ENCODE peak calls at places on chromosomes 12 and 14, in ten cellular contexts. One of them, this sample, is unnamed.

GRCh38 chr14:60008042-60008441 is 83.7 kb upstream of the PCNX4 start:
- DNase-seq in fibroblast of mammary gland: peak
- DNase-seq in psoas muscle: no peak
- DNase-seq in heart left ventricle: no peak
- DNase-seq in DND-41: no peak
- DNase-seq in lower lobe of right lung: no peak
- DNase-seq in ovary: no peak
- DNase-seq in IMR-90: no peak
- DNase-seq in GM12865: no peak
- DNase-seq in hepatocyte: no peak
- DNase-seq in this sample: no peak

GRCh38 chr14:51298895-51299294 is 58.8 kb downstream of the TMX1 start:
- DNase-seq in GM12865: peak
- DNase-seq in fibroblast of mammary gland: peak
- DNase-seq in hepatocyte: no peak
- DNase-seq in IMR-90: peak
- DNase-seq in psoas muscle: no peak
- DNase-seq in heart left ventricle: no peak
- DNase-seq in ovary: no peak
- DNase-seq in DND-41: no peak
- DNase-seq in lower lobe of right lung: no peak
- DNase-seq in this sample: no peak

GRCh38 chr14:104220225-104221070 is 82.1 kb downstream of the KIF26A start:
- DNase-seq in hepatocyte: no peak
- DNase-seq in DND-41: no peak
- DNase-seq in IMR-90: no peak
- DNase-seq in psoas muscle: peak
- DNase-seq in heart left ventricle: peak
- DNase-seq in fibroblast of mammary gland: no peak
- DNase-seq in ovary: no peak
- DNase-seq in lower lobe of right lung: peak
- DNase-seq in GM12865: no peak
- DNase-seq in this sample: no peak

GRCh38 chr12:109727746-109728726 is 14.4 kb downstream of the FAM222A start:
- DNase-seq in ovary: no peak
- DNase-seq in IMR-90: no peak
- DNase-seq in lower lobe of right lung: peak
- DNase-seq in GM12865: no peak
- DNase-seq in DND-41: no peak
- DNase-seq in hepatocyte: no peak
- DNase-seq in psoas muscle: peak
- DNase-seq in fibroblast of mammary gland: no peak
- DNase-seq in heart left ventricle: peak
- DNase-seq in this sample: no peak

GRCh38 chr12:114245555-114245954 is 160.4 kb downstream of the TBX5 start:
- DNase-seq in lower lobe of right lung: no peak
- DNase-seq in heart left ventricle: no peak
- DNase-seq in GM12865: no peak
- DNase-seq in IMR-90: no peak
- DNase-seq in fibroblast of mammary gland: peak
- DNase-seq in ovary: no peak
- DNase-seq in psoas muscle: no peak
- DNase-seq in DND-41: no peak
- DNase-seq in hepatocyte: no peak
- DNase-seq in this sample: no peak

GRCh38 chr14:55712505-55712904 is 132.5 kb downstream of the KTN1 start:
- DNase-seq in lower lobe of right lung: no peak
- DNase-seq in hepatocyte: no peak
- DNase-seq in DND-41: no peak
- DNase-seq in IMR-90: no peak
- DNase-seq in fibroblast of mammary gland: no peak
- DNase-seq in ovary: no peak
- DNase-seq in heart left ventricle: no peak
- DNase-seq in psoas muscle: peak
- DNase-seq in GM12865: no peak
- DNase-seq in this sample: no peak

GRCh38 chr14:90419200-90419599 is 22.4 kb downstream of the CALM1 start:
- DNase-seq in fibroblast of mammary gland: peak
- DNase-seq in lower lobe of right lung: no peak
- DNase-seq in IMR-90: peak
- DNase-seq in GM12865: no peak
- DNase-seq in psoas muscle: peak
- DNase-seq in heart left ventricle: peak
- DNase-seq in ovary: peak
- DNase-seq in hepatocyte: peak
- DNase-seq in DND-41: no peak
- DNase-seq in this sample: no peak

GRCh38 chr12:102811125-102811737 is 105.8 kb downstream of the PAH start:
- DNase-seq in heart left ventricle: no peak
- DNase-seq in lower lobe of right lung: no peak
- DNase-seq in fibroblast of mammary gland: peak
- DNase-seq in IMR-90: no peak
- DNase-seq in psoas muscle: peak
- DNase-seq in DND-41: peak
- DNase-seq in ovary: peak
- DNase-seq in hepatocyte: peak
- DNase-seq in GM12865: peak
- DNase-seq in this sample: peak

DNA sequence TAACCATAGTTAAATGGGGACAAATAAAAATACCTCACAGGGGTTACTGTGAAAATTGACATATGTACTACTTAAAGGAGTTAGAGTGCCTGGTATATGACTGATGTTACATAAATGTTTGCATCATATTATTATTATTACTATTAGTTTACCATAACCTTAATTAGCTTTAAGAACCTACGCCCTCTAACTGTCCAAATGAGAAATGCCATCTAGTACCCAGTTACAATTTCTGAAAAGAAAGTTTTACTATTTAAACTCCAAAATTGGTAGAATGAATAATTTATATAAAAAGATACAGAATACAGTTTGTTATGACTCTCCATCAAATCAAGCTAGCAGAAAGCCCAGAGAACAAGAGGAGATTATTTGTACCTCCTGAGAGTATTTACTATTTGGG is 42.3 kb downstream of the EML5 start:
- DNase-seq in DND-41: no peak
- DNase-seq in hepatocyte: no peak
- DNase-seq in ovary: no peak
- DNase-seq in heart left ventricle: no peak
- DNase-seq in GM12865: no peak
- DNase-seq in fibroblast of mammary gland: no peak
- DNase-seq in lower lobe of right lung: no peak
- DNase-seq in IMR-90: no peak
- DNase-seq in psoas muscle: no peak
- DNase-seq in this sample: no peak
- TF ChIP-seq CTCF in DND-41: no peak
- TF ChIP-seq CTCF in hepatocyte: no peak
- TF ChIP-seq CTCF in ovary: no peak
- TF ChIP-seq CTCF in heart left ventricle: no peak
- TF ChIP-seq CTCF in GM12865: no peak
- TF ChIP-seq CTCF in fibroblast of mammary gland: no peak
- TF ChIP-seq CTCF in lower lobe of right lung: no peak
- TF ChIP-seq CTCF in IMR-90: no peak
- TF ChIP-seq CTCF in psoas muscle: no peak
- TF ChIP-seq CTCF in this sample: no peak

GRCh38 chr14:69654109-69654508 is 42.7 kb downstream of the SUSD6 start:
- DNase-seq in psoas muscle: no peak
- DNase-seq in fibroblast of mammary gland: no peak
- DNase-seq in IMR-90: no peak
- DNase-seq in hepatocyte: peak
- DNase-seq in lower lobe of right lung: no peak
- DNase-seq in heart left ventricle: no peak
- DNase-seq in DND-41: no peak
- DNase-seq in GM12865: no peak
- DNase-seq in ovary: no peak
- DNase-seq in this sample: peak

GRCh38 chr14:69658664-69659261 is 47.4 kb downstream of the SUSD6 start:
- DNase-seq in GM12865: no peak
- DNase-seq in heart left ventricle: no peak
- DNase-seq in IMR-90: peak
- DNase-seq in psoas muscle: no peak
- DNase-seq in lower lobe of right lung: no peak
- DNase-seq in hepatocyte: peak
- DNase-seq in DND-41: no peak
- DNase-seq in fibroblast of mammary gland: no peak
- DNase-seq in ovary: no peak
- DNase-seq in this sample: no peak

GRCh38 chr14:69660344-69661193 is 49.2 kb downstream of the SUSD6 start:
- DNase-seq in ovary: no peak
- DNase-seq in GM12865: no peak
- DNase-seq in DND-41: no peak
- DNase-seq in hepatocyte: no peak
- DNase-seq in lower lobe of right lung: no peak
- DNase-seq in psoas muscle: no peak
- DNase-seq in fibroblast of mammary gland: no peak
- DNase-seq in IMR-90: no peak
- DNase-seq in heart left ventricle: no peak
- DNase-seq in this sample: no peak

GRCh38 chr14:69661194-69661537 is 49.8 kb downstream of the SUSD6 start:
- DNase-seq in fibroblast of mammary gland: no peak
- DNase-seq in GM12865: no peak
- DNase-seq in IMR-90: no peak
- DNase-seq in ovary: no peak
- DNase-seq in psoas muscle: no peak
- DNase-seq in heart left ventricle: no peak
- DNase-seq in lower lobe of right lung: no peak
- DNase-seq in hepatocyte: no peak
- DNase-seq in DND-41: no peak
- DNase-seq in this sample: no peak

GRCh38 chr14:69657961-69658360 is 46.6 kb downstream of the SUSD6 start:
- DNase-seq in GM12865: no peak
- DNase-seq in ovary: no peak
- DNase-seq in heart left ventricle: no peak
- DNase-seq in fibroblast of mammary gland: peak
- DNase-seq in hepatocyte: peak
- DNase-seq in lower lobe of right lung: peak
- DNase-seq in IMR-90: peak
- DNase-seq in DND-41: no peak
- DNase-seq in psoas muscle: no peak
- DNase-seq in this sample: peak
- H3K4me3 ChIP-seq in GM12865: no peak
- H3K4me3 ChIP-seq in ovary: no peak
- H3K4me3 ChIP-seq in heart left ventricle: no peak
- H3K4me3 ChIP-seq in fibroblast of mammary gland: no peak
- H3K4me3 ChIP-seq in hepatocyte: no peak
- H3K4me3 ChIP-seq in lower lobe of right lung: peak
- H3K4me3 ChIP-seq in IMR-90: no peak
- H3K4me3 ChIP-seq in DND-41: no peak
- H3K4me3 ChIP-seq in psoas muscle: no peak
- H3K4me3 ChIP-seq in this sample: no peak

GRCh38 chr14:75492832-75493579 is 29.3 kb upstream of the BATF start:
- DNase-seq in lower lobe of right lung: no peak
- DNase-seq in GM12865: no peak
- DNase-seq in hepatocyte: no peak
- DNase-seq in ovary: no peak
- DNase-seq in psoas muscle: peak
- DNase-seq in IMR-90: no peak
- DNase-seq in heart left ventricle: no peak
- DNase-seq in DND-41: no peak
- DNase-seq in fibroblast of mammary gland: peak
- DNase-seq in this sample: no peak

GRCh38 chr14:75495399-75495798 is 26.9 kb upstream of the BATF start:
- DNase-seq in hepatocyte: no peak
- DNase-seq in DND-41: no peak
- DNase-seq in heart left ventricle: no peak
- DNase-seq in lower lobe of right lung: no peak
- DNase-seq in ovary: no peak
- DNase-seq in psoas muscle: no peak
- DNase-seq in GM12865: peak
- DNase-seq in IMR-90: no peak
- DNase-seq in fibroblast of mammary gland: no peak
- DNase-seq in this sample: no peak

GRCh38 chr14:75494898-75495297 is 27.4 kb upstream of the BATF start:
- DNase-seq in hepatocyte: no peak
- DNase-seq in fibroblast of mammary gland: peak
- DNase-seq in lower lobe of right lung: no peak
- DNase-seq in DND-41: no peak
- DNase-seq in heart left ventricle: no peak
- DNase-seq in ovary: no peak
- DNase-seq in GM12865: no peak
- DNase-seq in IMR-90: no peak
- DNase-seq in psoas muscle: no peak
- DNase-seq in this sample: no peak

GRCh38 chr14:75491376-75491978 is 30.8 kb upstream of the BATF start:
- DNase-seq in lower lobe of right lung: no peak
- DNase-seq in hepatocyte: no peak
- DNase-seq in IMR-90: no peak
- DNase-seq in ovary: no peak
- DNase-seq in fibroblast of mammary gland: no peak
- DNase-seq in heart left ventricle: no peak
- DNase-seq in psoas muscle: no peak
- DNase-seq in DND-41: no peak
- DNase-seq in GM12865: no peak
- DNase-seq in this sample: no peak

GRCh38 chr14:75493580-75494130 is 28.6 kb upstream of the BATF start:
- DNase-seq in psoas muscle: no peak
- DNase-seq in hepatocyte: no peak
- DNase-seq in ovary: no peak
- DNase-seq in heart left ventricle: no peak
- DNase-seq in GM12865: no peak
- DNase-seq in lower lobe of right lung: no peak
- DNase-seq in fibroblast of mammary gland: no peak
- DNase-seq in DND-41: no peak
- DNase-seq in IMR-90: no peak
- DNase-seq in this sample: no peak
- TF ChIP-seq CTCF in psoas muscle: no peak
- TF ChIP-seq CTCF in hepatocyte: no peak
- TF ChIP-seq CTCF in ovary: no peak
- TF ChIP-seq CTCF in heart left ventricle: no peak
- TF ChIP-seq CTCF in GM12865: no peak
- TF ChIP-seq CTCF in lower lobe of right lung: no peak
- TF ChIP-seq CTCF in fibroblast of mammary gland: no peak
- TF ChIP-seq CTCF in DND-41: no peak
- TF ChIP-seq CTCF in IMR-90: no peak
- TF ChIP-seq CTCF in this sample: no peak

DNA sequence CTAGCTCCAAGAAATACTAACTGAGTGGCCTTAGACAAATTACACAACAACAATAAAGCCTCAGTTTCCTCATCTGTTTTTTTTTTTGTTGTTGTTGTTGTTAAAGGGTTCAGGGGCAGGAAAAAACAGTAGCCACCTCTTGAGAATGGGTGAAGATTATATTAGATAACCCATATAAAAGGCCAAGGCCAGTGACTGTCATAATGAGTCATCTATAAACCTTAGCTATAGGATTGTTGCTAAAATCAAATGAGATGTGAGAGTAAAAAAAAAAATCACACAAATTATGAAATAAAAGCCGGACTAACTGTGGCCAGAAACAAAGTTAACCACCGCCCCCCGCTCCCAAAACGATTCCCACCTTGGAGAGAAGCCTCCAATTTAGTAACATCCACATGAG is 1.3 kb downstream of the NAA25 start:
- DNase-seq in IMR-90: no peak
- DNase-seq in ovary: no peak
- DNase-seq in heart left ventricle: no peak
- DNase-seq in psoas muscle: no peak
- DNase-seq in fibroblast of mammary gland: no peak
- DNase-seq in GM12865: no peak
- DNase-seq in lower lobe of right lung: no peak
- DNase-seq in DND-41: no peak
- DNase-seq in hepatocyte: no peak
- DNase-seq in this sample: no peak
- H3K4me3 ChIP-seq in IMR-90: peak
- H3K4me3 ChIP-seq in ovary: no peak
- H3K4me3 ChIP-seq in heart left ventricle: no peak
- H3K4me3 ChIP-seq in psoas muscle: peak
- H3K4me3 ChIP-seq in fibroblast of mammary gland: peak
- H3K4me3 ChIP-seq in GM12865: peak
- H3K4me3 ChIP-seq in lower lobe of right lung: peak
- H3K4me3 ChIP-seq in DND-41: peak
- H3K4me3 ChIP-seq in hepatocyte: peak
- H3K4me3 ChIP-seq in this sample: peak

This sample was measured in LNCaP clone FGC.